ENCODE peak calls at places on chromosomes 11 and 22, in five cellular contexts. One of them, this sample, is unnamed.

GRCh38 chr11:3613998-3614741 is 27.6 kb downstream of the ART5 start:
- DNase-seq in bronchial epithelial cell: no peak
- DNase-seq in heart right ventricle: no peak
- DNase-seq in A549: no peak
- DNase-seq in right lobe of liver: no peak
- DNase-seq in this sample: no peak

GRCh38 chr22:42649261-42650056 is at the start of gene CYB5R3:
- DNase-seq in right lobe of liver: peak
- DNase-seq in bronchial epithelial cell: peak
- DNase-seq in heart right ventricle: peak
- DNase-seq in A549: peak
- DNase-seq in this sample: peak

GRCh38 chr11:133790995-133791394 is 54.3 kb downstream of the SPATA19 start:
- DNase-seq in bronchial epithelial cell: no peak
- DNase-seq in A549: no peak
- DNase-seq in heart right ventricle: no peak
- DNase-seq in right lobe of liver: no peak
- DNase-seq in this sample: no peak

GRCh38 chr11:71355266-71355665 is 92.9 kb downstream of the DHCR7 start:
- DNase-seq in bronchial epithelial cell: peak
- DNase-seq in heart right ventricle: no peak
- DNase-seq in right lobe of liver: no peak
- DNase-seq in A549: no peak
- DNase-seq in this sample: no peak

GRCh38 chr22:49480340-49480739 is 347.3 kb downstream of the BRD1 start:
- DNase-seq in heart right ventricle: no peak
- DNase-seq in A549: no peak
- DNase-seq in bronchial epithelial cell: no peak
- DNase-seq in right lobe of liver: no peak
- DNase-seq in this sample: no peak

GRCh38 chr11:65851083-65851579 is 6.8 kb downstream of the CFL1 start:
- DNase-seq in right lobe of liver: no peak
- DNase-seq in heart right ventricle: no peak
- DNase-seq in A549: no peak
- DNase-seq in bronchial epithelial cell: no peak
- DNase-seq in this sample: no peak

GRCh38 chr11:25702417-25702816 is 629.5 kb upstream of the ANO3 start:
- DNase-seq in heart right ventricle: no peak
- DNase-seq in A549: no peak
- DNase-seq in right lobe of liver: no peak
- DNase-seq in bronchial epithelial cell: no peak
- DNase-seq in this sample: no peak

GRCh38 chr22:32789797-32790620 is 11.5 kb upstream of the TIMP3 start:
- DNase-seq in bronchial epithelial cell: no peak
- DNase-seq in right lobe of liver: no peak
- DNase-seq in heart right ventricle: no peak
- DNase-seq in A549: no peak
- DNase-seq in this sample: no peak

GRCh38 chr22:20429254-20430100 is 8.1 kb downstream of the SCARF2 start:
- DNase-seq in heart right ventricle: no peak
- DNase-seq in A549: no peak
- DNase-seq in bronchial epithelial cell: peak
- DNase-seq in right lobe of liver: peak
- DNase-seq in this sample: peak

GRCh38 chr22:50261615-50262459 is at the start of gene MAPK12:
- DNase-seq in bronchial epithelial cell: no peak
- DNase-seq in right lobe of liver: no peak
- DNase-seq in heart right ventricle: no peak
- DNase-seq in A549: no peak
- DNase-seq in this sample: peak

GRCh38 chr11:56816259-56816658 is 67.8 kb upstream of the OR9G4 start:
- DNase-seq in heart right ventricle: no peak
- DNase-seq in right lobe of liver: no peak
- DNase-seq in A549: no peak
- DNase-seq in bronchial epithelial cell: no peak
- DNase-seq in this sample: no peak

GRCh38 chr11:74319139-74319538 is 7.7 kb upstream of the P4HA3 start:
- DNase-seq in heart right ventricle: no peak
- DNase-seq in right lobe of liver: no peak
- DNase-seq in A549: no peak
- DNase-seq in bronchial epithelial cell: peak
- DNase-seq in this sample: no peak

GRCh38 chr11:130947481-130947880 is 31.2 kb upstream of the SNX19 start:
- DNase-seq in bronchial epithelial cell: peak
- DNase-seq in right lobe of liver: no peak
- DNase-seq in A549: no peak
- DNase-seq in heart right ventricle: no peak
- DNase-seq in this sample: no peak

GRCh38 chr22:17481424-17481823 is 81.9 kb upstream of the SLC25A18 start:
- DNase-seq in bronchial epithelial cell: no peak
- DNase-seq in right lobe of liver: no peak
- DNase-seq in A549: no peak
- DNase-seq in heart right ventricle: no peak
- DNase-seq in this sample: no peak

GRCh38 chr11:65780770-65781151 is at the start of gene AP5B1:
- DNase-seq in right lobe of liver: peak
- DNase-seq in A549: peak
- DNase-seq in heart right ventricle: peak
- DNase-seq in bronchial epithelial cell: peak
- DNase-seq in this sample: peak

GRCh38 chr11:58513747-58514367 is 6.0 kb upstream of the OR5B21 start:
- DNase-seq in heart right ventricle: peak
- DNase-seq in A549: peak
- DNase-seq in bronchial epithelial cell: peak
- DNase-seq in right lobe of liver: no peak
- DNase-seq in this sample: peak

DNA sequence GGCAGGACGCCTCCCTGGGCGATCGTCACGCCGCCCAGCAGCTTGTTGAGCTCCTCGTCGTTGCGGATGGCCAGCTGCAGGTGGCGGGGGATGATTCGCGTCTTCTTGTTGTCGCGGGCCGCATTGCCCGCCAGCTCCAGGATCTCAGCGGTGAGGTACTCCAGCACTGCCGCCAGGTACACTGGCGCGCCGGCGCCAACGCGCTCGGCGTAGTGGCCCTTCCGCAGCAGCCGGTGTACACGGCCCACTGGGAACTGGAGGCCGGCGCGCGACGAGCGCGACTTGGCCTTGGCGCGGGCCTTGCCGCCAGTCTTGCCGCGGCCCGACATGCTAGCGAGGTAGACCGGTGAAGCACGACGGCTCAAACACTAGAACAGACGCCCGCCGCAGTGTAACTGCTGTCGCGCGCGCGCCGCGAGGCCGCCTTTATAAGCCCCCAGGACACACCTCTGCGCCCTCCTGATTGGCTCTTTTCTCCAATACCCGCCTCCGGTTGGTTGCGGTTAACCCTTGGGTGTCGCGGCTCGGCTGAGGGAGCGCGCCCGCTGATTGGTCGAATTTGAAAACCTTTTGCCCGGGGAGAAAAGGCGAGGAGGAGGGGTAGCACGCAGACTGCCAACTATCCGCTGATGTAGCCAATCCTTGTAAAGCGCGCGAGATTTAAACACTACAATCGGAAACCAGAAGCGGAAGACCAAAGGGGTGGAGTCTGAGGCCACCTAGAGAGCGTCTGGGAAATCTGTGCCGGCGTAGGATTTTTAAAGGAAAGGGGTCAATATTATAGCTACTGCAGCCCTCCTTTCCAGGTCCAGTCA is 6.4 kb downstream of the DPAGT1 start:
- DNase-seq in bronchial epithelial cell: peak
- DNase-seq in right lobe of liver: peak
- DNase-seq in heart right ventricle: peak
- DNase-seq in A549: peak
- DNase-seq in this sample: peak
- TF ChIP-seq CTCF in bronchial epithelial cell: no peak
- TF ChIP-seq CTCF in right lobe of liver: peak
- TF ChIP-seq CTCF in heart right ventricle: peak
- TF ChIP-seq CTCF in A549: no peak
- TF ChIP-seq CTCF in this sample: no peak

GRCh38 chr22:45787770-45788169 is 116.1 kb downstream of the ATXN10 start:
- DNase-seq in A549: no peak
- DNase-seq in right lobe of liver: no peak
- DNase-seq in bronchial epithelial cell: no peak
- DNase-seq in heart right ventricle: no peak
- DNase-seq in this sample: no peak

GRCh38 chr22:45785458-45785857 is 113.8 kb downstream of the ATXN10 start:
- DNase-seq in A549: peak
- DNase-seq in heart right ventricle: no peak
- DNase-seq in right lobe of liver: peak
- DNase-seq in bronchial epithelial cell: peak
- DNase-seq in this sample: peak

GRCh38 chr22:45793161-45793560 is 121.5 kb downstream of the ATXN10 start:
- DNase-seq in A549: no peak
- DNase-seq in heart right ventricle: no peak
- DNase-seq in right lobe of liver: no peak
- DNase-seq in bronchial epithelial cell: no peak
- DNase-seq in this sample: no peak

GRCh38 chr22:45784357-45785277 is 113.0 kb downstream of the ATXN10 start:
- DNase-seq in heart right ventricle: peak
- DNase-seq in right lobe of liver: no peak
- DNase-seq in bronchial epithelial cell: no peak
- DNase-seq in A549: no peak
- DNase-seq in this sample: no peak

GRCh38 chr22:45788530-45788929 is 116.9 kb downstream of the ATXN10 start:
- DNase-seq in heart right ventricle: no peak
- DNase-seq in right lobe of liver: no peak
- DNase-seq in A549: no peak
- DNase-seq in bronchial epithelial cell: no peak
- DNase-seq in this sample: no peak
- TF ChIP-seq CTCF in heart right ventricle: no peak
- TF ChIP-seq CTCF in right lobe of liver: no peak
- TF ChIP-seq CTCF in A549: no peak
- TF ChIP-seq CTCF in bronchial epithelial cell: no peak
- TF ChIP-seq CTCF in this sample: no peak

GRCh38 chr11:17736921-17737817 is 2.6 kb downstream of the KCNC1 start:
- DNase-seq in heart right ventricle: no peak
- DNase-seq in bronchial epithelial cell: no peak
- DNase-seq in A549: no peak
- DNase-seq in right lobe of liver: no peak
- DNase-seq in this sample: no peak

GRCh38 chr11:17734986-17735822 is 623 bp downstream of the KCNC1 start:
- DNase-seq in A549: peak
- DNase-seq in right lobe of liver: peak
- DNase-seq in bronchial epithelial cell: peak
- DNase-seq in heart right ventricle: peak
- DNase-seq in this sample: peak

GRCh38 chr11:17734418-17734911 is at the start of gene KCNC1:
- DNase-seq in heart right ventricle: no peak
- DNase-seq in right lobe of liver: peak
- DNase-seq in bronchial epithelial cell: no peak
- DNase-seq in A549: peak
- DNase-seq in this sample: peak

GRCh38 chr11:17738350-17739207 is 4.0 kb downstream of the KCNC1 start:
- DNase-seq in heart right ventricle: no peak
- DNase-seq in bronchial epithelial cell: no peak
- DNase-seq in right lobe of liver: no peak
- DNase-seq in A549: no peak
- DNase-seq in this sample: no peak

GRCh38 chr11:17735823-17736772 is 1.5 kb downstream of the KCNC1 start:
- DNase-seq in A549: no peak
- DNase-seq in bronchial epithelial cell: no peak
- DNase-seq in right lobe of liver: no peak
- DNase-seq in heart right ventricle: no peak
- DNase-seq in this sample: no peak
- TF ChIP-seq CTCF in A549: peak
- TF ChIP-seq CTCF in bronchial epithelial cell: peak
- TF ChIP-seq CTCF in right lobe of liver: no peak
- TF ChIP-seq CTCF in heart right ventricle: peak
- TF ChIP-seq CTCF in this sample: no peak

GRCh38 chr11:121104223-121104831 is 3.3 kb downstream of the TECTA start:
- DNase-seq in heart right ventricle: peak
- DNase-seq in bronchial epithelial cell: no peak
- DNase-seq in right lobe of liver: no peak
- DNase-seq in A549: no peak
- DNase-seq in this sample: no peak
- TF ChIP-seq CTCF in heart right ventricle: peak
- TF ChIP-seq CTCF in bronchial epithelial cell: no peak
- TF ChIP-seq CTCF in right lobe of liver: no peak
- TF ChIP-seq CTCF in A549: no peak
- TF ChIP-seq CTCF in this sample: no peak

GRCh38 chr22:46111645-46112306 is 38.5 kb upstream of the PPARA start:
- DNase-seq in heart right ventricle: no peak
- DNase-seq in A549: no peak
- DNase-seq in bronchial epithelial cell: no peak
- DNase-seq in right lobe of liver: no peak
- DNase-seq in this sample: no peak
- TF ChIP-seq CTCF in heart right ventricle: no peak
- TF ChIP-seq CTCF in A549: no peak
- TF ChIP-seq CTCF in bronchial epithelial cell: no peak
- TF ChIP-seq CTCF in right lobe of liver: no peak
- TF ChIP-seq CTCF in this sample: no peak

DNA sequence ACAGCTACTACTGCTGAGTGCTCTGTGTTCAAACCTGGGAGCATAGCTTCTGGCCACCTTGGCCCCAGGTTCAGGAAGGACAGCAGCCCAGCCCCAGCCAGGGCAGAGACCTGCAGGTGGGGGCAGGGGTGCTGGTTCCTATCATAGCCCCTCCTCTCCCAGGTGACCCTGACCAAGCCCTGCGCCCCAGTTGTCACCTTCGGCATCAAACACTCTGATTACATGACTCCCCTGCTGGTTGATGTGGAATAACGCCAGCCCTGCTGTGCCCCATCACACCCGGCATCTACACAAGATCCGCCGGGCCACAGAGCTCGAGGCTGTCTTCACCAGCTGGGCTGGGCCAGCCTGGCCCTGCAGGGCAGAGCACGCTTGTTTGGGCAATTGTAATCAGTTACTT is 6.9 kb downstream of the SCGB1C1 start:
- DNase-seq in right lobe of liver: no peak
- DNase-seq in heart right ventricle: no peak
- DNase-seq in bronchial epithelial cell: no peak
- DNase-seq in A549: no peak
- DNase-seq in this sample: no peak
- TF ChIP-seq CTCF in right lobe of liver: no peak
- TF ChIP-seq CTCF in heart right ventricle: no peak
- TF ChIP-seq CTCF in bronchial epithelial cell: no peak
- TF ChIP-seq CTCF in A549: no peak
- TF ChIP-seq CTCF in this sample: no peak

This sample was measured in Calu3.